ENCODE peak calls at places on chromosomes 12 and 14, in five cellular contexts. One of them, this sample, is unnamed.

GRCh38 chr12:55188974-55189556 is 31.8 kb upstream of the OR10A7 start:
- DNase-seq in KG1: peak
- DNase-seq in stimulated activated CD4-positive, alpha-beta T cell treated with anti-CD3 and anti-CD28 coated beads, TNF-alpha, amount 100 ng/mL, for 4 hours: peak
- DNase-seq in activated CD8-positive, alpha-beta memory T cell treated with anti-CD3 and anti-CD28 coated beads for 1 hour: no peak
- DNase-seq in activated CD4-positive, alpha-beta T cell treated with anti-CD3 and anti-CD28 coated beads, Interleukin-2, amount 50 U/mL, for 4 hours: peak
- DNase-seq in this sample: peak

GRCh38 chr14:76963366-76963765 is 65.1 kb downstream of the IRF2BPL start:
- DNase-seq in KG1: no peak
- DNase-seq in stimulated activated CD4-positive, alpha-beta T cell treated with anti-CD3 and anti-CD28 coated beads, TNF-alpha, amount 100 ng/mL, for 4 hours: no peak
- DNase-seq in activated CD8-positive, alpha-beta memory T cell treated with anti-CD3 and anti-CD28 coated beads for 1 hour: no peak
- DNase-seq in activated CD4-positive, alpha-beta T cell treated with anti-CD3 and anti-CD28 coated beads, Interleukin-2, amount 50 U/mL, for 4 hours: no peak
- DNase-seq in this sample: no peak

GRCh38 chr14:34699873-34700621 is 14.3 kb downstream of the CFL2 start:
- DNase-seq in KG1: no peak
- DNase-seq in stimulated activated CD4-positive, alpha-beta T cell treated with anti-CD3 and anti-CD28 coated beads, TNF-alpha, amount 100 ng/mL, for 4 hours: no peak
- DNase-seq in activated CD8-positive, alpha-beta memory T cell treated with anti-CD3 and anti-CD28 coated beads for 1 hour: no peak
- DNase-seq in activated CD4-positive, alpha-beta T cell treated with anti-CD3 and anti-CD28 coated beads, Interleukin-2, amount 50 U/mL, for 4 hours: no peak
- DNase-seq in this sample: peak

GRCh38 chr12:31849090-31849687 is 110.0 kb upstream of the RESF1 start:
- DNase-seq in KG1: no peak
- DNase-seq in stimulated activated CD4-positive, alpha-beta T cell treated with anti-CD3 and anti-CD28 coated beads, TNF-alpha, amount 100 ng/mL, for 4 hours: no peak
- DNase-seq in activated CD8-positive, alpha-beta memory T cell treated with anti-CD3 and anti-CD28 coated beads for 1 hour: no peak
- DNase-seq in activated CD4-positive, alpha-beta T cell treated with anti-CD3 and anti-CD28 coated beads, Interleukin-2, amount 50 U/mL, for 4 hours: no peak
- DNase-seq in this sample: no peak

GRCh38 chr12:3725267-3726115 is 27.4 kb downstream of the CRACR2A start:
- DNase-seq in KG1: no peak
- DNase-seq in stimulated activated CD4-positive, alpha-beta T cell treated with anti-CD3 and anti-CD28 coated beads, TNF-alpha, amount 100 ng/mL, for 4 hours: no peak
- DNase-seq in activated CD8-positive, alpha-beta memory T cell treated with anti-CD3 and anti-CD28 coated beads for 1 hour: no peak
- DNase-seq in activated CD4-positive, alpha-beta T cell treated with anti-CD3 and anti-CD28 coated beads, Interleukin-2, amount 50 U/mL, for 4 hours: no peak
- DNase-seq in this sample: no peak

GRCh38 chr14:58922211-58922940 is 266.1 kb upstream of the DAAM1 start:
- DNase-seq in KG1: no peak
- DNase-seq in stimulated activated CD4-positive, alpha-beta T cell treated with anti-CD3 and anti-CD28 coated beads, TNF-alpha, amount 100 ng/mL, for 4 hours: no peak
- DNase-seq in activated CD8-positive, alpha-beta memory T cell treated with anti-CD3 and anti-CD28 coated beads for 1 hour: no peak
- DNase-seq in activated CD4-positive, alpha-beta T cell treated with anti-CD3 and anti-CD28 coated beads, Interleukin-2, amount 50 U/mL, for 4 hours: no peak
- DNase-seq in this sample: peak

GRCh38 chr12:53498235-53498630 is 1.0 kb downstream of the MAP3K12 start:
- DNase-seq in KG1: no peak
- DNase-seq in stimulated activated CD4-positive, alpha-beta T cell treated with anti-CD3 and anti-CD28 coated beads, TNF-alpha, amount 100 ng/mL, for 4 hours: no peak
- DNase-seq in activated CD8-positive, alpha-beta memory T cell treated with anti-CD3 and anti-CD28 coated beads for 1 hour: no peak
- DNase-seq in activated CD4-positive, alpha-beta T cell treated with anti-CD3 and anti-CD28 coated beads, Interleukin-2, amount 50 U/mL, for 4 hours: no peak
- DNase-seq in this sample: no peak

GRCh38 chr12:12726543-12727093 is 9.4 kb downstream of the CDKN1B start:
- DNase-seq in KG1: no peak
- DNase-seq in stimulated activated CD4-positive, alpha-beta T cell treated with anti-CD3 and anti-CD28 coated beads, TNF-alpha, amount 100 ng/mL, for 4 hours: no peak
- DNase-seq in activated CD8-positive, alpha-beta memory T cell treated with anti-CD3 and anti-CD28 coated beads for 1 hour: no peak
- DNase-seq in activated CD4-positive, alpha-beta T cell treated with anti-CD3 and anti-CD28 coated beads, Interleukin-2, amount 50 U/mL, for 4 hours: no peak
- DNase-seq in this sample: peak

GRCh38 chr12:132716356-132716755 is 5.7 kb downstream of the PGAM5 start:
- DNase-seq in KG1: no peak
- DNase-seq in stimulated activated CD4-positive, alpha-beta T cell treated with anti-CD3 and anti-CD28 coated beads, TNF-alpha, amount 100 ng/mL, for 4 hours: no peak
- DNase-seq in activated CD8-positive, alpha-beta memory T cell treated with anti-CD3 and anti-CD28 coated beads for 1 hour: no peak
- DNase-seq in activated CD4-positive, alpha-beta T cell treated with anti-CD3 and anti-CD28 coated beads, Interleukin-2, amount 50 U/mL, for 4 hours: no peak
- DNase-seq in this sample: no peak

GRCh38 chr12:96501139-96501741 is 11.9 kb downstream of the CFAP54 start:
- DNase-seq in KG1: no peak
- DNase-seq in stimulated activated CD4-positive, alpha-beta T cell treated with anti-CD3 and anti-CD28 coated beads, TNF-alpha, amount 100 ng/mL, for 4 hours: peak
- DNase-seq in activated CD8-positive, alpha-beta memory T cell treated with anti-CD3 and anti-CD28 coated beads for 1 hour: peak
- DNase-seq in activated CD4-positive, alpha-beta T cell treated with anti-CD3 and anti-CD28 coated beads, Interleukin-2, amount 50 U/mL, for 4 hours: no peak
- DNase-seq in this sample: no peak

GRCh38 chr14:83520837-83521236 is 1987.2 kb upstream of the SEL1L start:
- DNase-seq in KG1: no peak
- DNase-seq in stimulated activated CD4-positive, alpha-beta T cell treated with anti-CD3 and anti-CD28 coated beads, TNF-alpha, amount 100 ng/mL, for 4 hours: no peak
- DNase-seq in activated CD8-positive, alpha-beta memory T cell treated with anti-CD3 and anti-CD28 coated beads for 1 hour: no peak
- DNase-seq in activated CD4-positive, alpha-beta T cell treated with anti-CD3 and anti-CD28 coated beads, Interleukin-2, amount 50 U/mL, for 4 hours: no peak
- DNase-seq in this sample: peak

GRCh38 chr12:34601689-34602088 is 579.4 kb downstream of the ALG10 start:
- DNase-seq in KG1: no peak
- DNase-seq in stimulated activated CD4-positive, alpha-beta T cell treated with anti-CD3 and anti-CD28 coated beads, TNF-alpha, amount 100 ng/mL, for 4 hours: no peak
- DNase-seq in activated CD8-positive, alpha-beta memory T cell treated with anti-CD3 and anti-CD28 coated beads for 1 hour: no peak
- DNase-seq in activated CD4-positive, alpha-beta T cell treated with anti-CD3 and anti-CD28 coated beads, Interleukin-2, amount 50 U/mL, for 4 hours: no peak
- DNase-seq in this sample: no peak

GRCh38 chr12:20305470-20305869 is 62.9 kb upstream of the PDE3A start:
- DNase-seq in KG1: no peak
- DNase-seq in stimulated activated CD4-positive, alpha-beta T cell treated with anti-CD3 and anti-CD28 coated beads, TNF-alpha, amount 100 ng/mL, for 4 hours: no peak
- DNase-seq in activated CD8-positive, alpha-beta memory T cell treated with anti-CD3 and anti-CD28 coated beads for 1 hour: no peak
- DNase-seq in activated CD4-positive, alpha-beta T cell treated with anti-CD3 and anti-CD28 coated beads, Interleukin-2, amount 50 U/mL, for 4 hours: no peak
- DNase-seq in this sample: no peak

GRCh38 chr12:53300187-53300586 is 692 bp downstream of the MYG1 start:
- DNase-seq in KG1: no peak
- DNase-seq in stimulated activated CD4-positive, alpha-beta T cell treated with anti-CD3 and anti-CD28 coated beads, TNF-alpha, amount 100 ng/mL, for 4 hours: no peak
- DNase-seq in activated CD8-positive, alpha-beta memory T cell treated with anti-CD3 and anti-CD28 coated beads for 1 hour: no peak
- DNase-seq in activated CD4-positive, alpha-beta T cell treated with anti-CD3 and anti-CD28 coated beads, Interleukin-2, amount 50 U/mL, for 4 hours: no peak
- DNase-seq in this sample: peak

GRCh38 chr12:21444193-21445146 is 7.0 kb downstream of the PYROXD1 start:
- DNase-seq in KG1: no peak
- DNase-seq in stimulated activated CD4-positive, alpha-beta T cell treated with anti-CD3 and anti-CD28 coated beads, TNF-alpha, amount 100 ng/mL, for 4 hours: no peak
- DNase-seq in activated CD8-positive, alpha-beta memory T cell treated with anti-CD3 and anti-CD28 coated beads for 1 hour: no peak
- DNase-seq in activated CD4-positive, alpha-beta T cell treated with anti-CD3 and anti-CD28 coated beads, Interleukin-2, amount 50 U/mL, for 4 hours: no peak
- DNase-seq in this sample: no peak

GRCh38 chr14:95256011-95256775 is 63.5 kb downstream of the CLMN start:
- DNase-seq in KG1: no peak
- DNase-seq in stimulated activated CD4-positive, alpha-beta T cell treated with anti-CD3 and anti-CD28 coated beads, TNF-alpha, amount 100 ng/mL, for 4 hours: no peak
- DNase-seq in activated CD8-positive, alpha-beta memory T cell treated with anti-CD3 and anti-CD28 coated beads for 1 hour: no peak
- DNase-seq in activated CD4-positive, alpha-beta T cell treated with anti-CD3 and anti-CD28 coated beads, Interleukin-2, amount 50 U/mL, for 4 hours: no peak
- DNase-seq in this sample: no peak

GRCh38 chr14:72500234-72500838 is 393.6 kb downstream of the DPF3 start:
- DNase-seq in KG1: no peak
- DNase-seq in stimulated activated CD4-positive, alpha-beta T cell treated with anti-CD3 and anti-CD28 coated beads, TNF-alpha, amount 100 ng/mL, for 4 hours: no peak
- DNase-seq in activated CD8-positive, alpha-beta memory T cell treated with anti-CD3 and anti-CD28 coated beads for 1 hour: no peak
- DNase-seq in activated CD4-positive, alpha-beta T cell treated with anti-CD3 and anti-CD28 coated beads, Interleukin-2, amount 50 U/mL, for 4 hours: no peak
- DNase-seq in this sample: no peak

GRCh38 chr12:116659771-116660481 is 77.9 kb downstream of the SPRING1 start:
- DNase-seq in KG1: no peak
- DNase-seq in stimulated activated CD4-positive, alpha-beta T cell treated with anti-CD3 and anti-CD28 coated beads, TNF-alpha, amount 100 ng/mL, for 4 hours: no peak
- DNase-seq in activated CD8-positive, alpha-beta memory T cell treated with anti-CD3 and anti-CD28 coated beads for 1 hour: no peak
- DNase-seq in activated CD4-positive, alpha-beta T cell treated with anti-CD3 and anti-CD28 coated beads, Interleukin-2, amount 50 U/mL, for 4 hours: no peak
- DNase-seq in this sample: no peak

GRCh38 chr14:50013198-50013918 is 103.0 kb downstream of the VCPKMT start:
- DNase-seq in KG1: no peak
- DNase-seq in stimulated activated CD4-positive, alpha-beta T cell treated with anti-CD3 and anti-CD28 coated beads, TNF-alpha, amount 100 ng/mL, for 4 hours: no peak
- DNase-seq in activated CD8-positive, alpha-beta memory T cell treated with anti-CD3 and anti-CD28 coated beads for 1 hour: no peak
- DNase-seq in activated CD4-positive, alpha-beta T cell treated with anti-CD3 and anti-CD28 coated beads, Interleukin-2, amount 50 U/mL, for 4 hours: no peak
- DNase-seq in this sample: no peak

GRCh38 chr12:227923-228845 is 14.2 kb upstream of the SLC6A12 start:
- DNase-seq in KG1: no peak
- DNase-seq in stimulated activated CD4-positive, alpha-beta T cell treated with anti-CD3 and anti-CD28 coated beads, TNF-alpha, amount 100 ng/mL, for 4 hours: no peak
- DNase-seq in activated CD8-positive, alpha-beta memory T cell treated with anti-CD3 and anti-CD28 coated beads for 1 hour: no peak
- DNase-seq in activated CD4-positive, alpha-beta T cell treated with anti-CD3 and anti-CD28 coated beads, Interleukin-2, amount 50 U/mL, for 4 hours: no peak
- DNase-seq in this sample: no peak

GRCh38 chr14:65788876-65789859 is 376.6 kb downstream of the FUT8 start:
- DNase-seq in KG1: no peak
- DNase-seq in stimulated activated CD4-positive, alpha-beta T cell treated with anti-CD3 and anti-CD28 coated beads, TNF-alpha, amount 100 ng/mL, for 4 hours: no peak
- DNase-seq in activated CD8-positive, alpha-beta memory T cell treated with anti-CD3 and anti-CD28 coated beads for 1 hour: no peak
- DNase-seq in activated CD4-positive, alpha-beta T cell treated with anti-CD3 and anti-CD28 coated beads, Interleukin-2, amount 50 U/mL, for 4 hours: no peak
- DNase-seq in this sample: no peak

GRCh38 chr14:68792830-68793733 is at the start of gene ZFP36L1:
- DNase-seq in KG1: peak
- DNase-seq in stimulated activated CD4-positive, alpha-beta T cell treated with anti-CD3 and anti-CD28 coated beads, TNF-alpha, amount 100 ng/mL, for 4 hours: peak
- DNase-seq in activated CD8-positive, alpha-beta memory T cell treated with anti-CD3 and anti-CD28 coated beads for 1 hour: peak
- DNase-seq in activated CD4-positive, alpha-beta T cell treated with anti-CD3 and anti-CD28 coated beads, Interleukin-2, amount 50 U/mL, for 4 hours: peak
- DNase-seq in this sample: peak

GRCh38 chr12:6340745-6341438 is 984 bp downstream of the TNFRSF1A start:
- DNase-seq in KG1: no peak
- DNase-seq in stimulated activated CD4-positive, alpha-beta T cell treated with anti-CD3 and anti-CD28 coated beads, TNF-alpha, amount 100 ng/mL, for 4 hours: no peak
- DNase-seq in activated CD8-positive, alpha-beta memory T cell treated with anti-CD3 and anti-CD28 coated beads for 1 hour: no peak
- DNase-seq in activated CD4-positive, alpha-beta T cell treated with anti-CD3 and anti-CD28 coated beads, Interleukin-2, amount 50 U/mL, for 4 hours: no peak
- DNase-seq in this sample: no peak

GRCh38 chr12:7175493-7175892 is 14.0 kb upstream of the PEX5 start:
- DNase-seq in KG1: no peak
- DNase-seq in stimulated activated CD4-positive, alpha-beta T cell treated with anti-CD3 and anti-CD28 coated beads, TNF-alpha, amount 100 ng/mL, for 4 hours: no peak
- DNase-seq in activated CD8-positive, alpha-beta memory T cell treated with anti-CD3 and anti-CD28 coated beads for 1 hour: no peak
- DNase-seq in activated CD4-positive, alpha-beta T cell treated with anti-CD3 and anti-CD28 coated beads, Interleukin-2, amount 50 U/mL, for 4 hours: no peak
- DNase-seq in this sample: no peak

GRCh38 chr12:75783093-75783877 is 248.3 kb downstream of the PHLDA1 start:
- DNase-seq in KG1: no peak
- DNase-seq in stimulated activated CD4-positive, alpha-beta T cell treated with anti-CD3 and anti-CD28 coated beads, TNF-alpha, amount 100 ng/mL, for 4 hours: no peak
- DNase-seq in activated CD8-positive, alpha-beta memory T cell treated with anti-CD3 and anti-CD28 coated beads for 1 hour: no peak
- DNase-seq in activated CD4-positive, alpha-beta T cell treated with anti-CD3 and anti-CD28 coated beads, Interleukin-2, amount 50 U/mL, for 4 hours: no peak
- DNase-seq in this sample: no peak

GRCh38 chr14:99274346-99275221 is 2.6 kb upstream of the BCL11B start:
- DNase-seq in KG1: no peak
- DNase-seq in stimulated activated CD4-positive, alpha-beta T cell treated with anti-CD3 and anti-CD28 coated beads, TNF-alpha, amount 100 ng/mL, for 4 hours: no peak
- DNase-seq in activated CD8-positive, alpha-beta memory T cell treated with anti-CD3 and anti-CD28 coated beads for 1 hour: no peak
- DNase-seq in activated CD4-positive, alpha-beta T cell treated with anti-CD3 and anti-CD28 coated beads, Interleukin-2, amount 50 U/mL, for 4 hours: peak
- DNase-seq in this sample: peak

GRCh38 chr14:69004731-69005431 is 25.8 kb upstream of the ACTN1 start:
- DNase-seq in KG1: no peak
- DNase-seq in stimulated activated CD4-positive, alpha-beta T cell treated with anti-CD3 and anti-CD28 coated beads, TNF-alpha, amount 100 ng/mL, for 4 hours: no peak
- DNase-seq in activated CD8-positive, alpha-beta memory T cell treated with anti-CD3 and anti-CD28 coated beads for 1 hour: no peak
- DNase-seq in activated CD4-positive, alpha-beta T cell treated with anti-CD3 and anti-CD28 coated beads, Interleukin-2, amount 50 U/mL, for 4 hours: no peak
- DNase-seq in this sample: no peak